ENCODE peak calls at places on chromosome 15, in five cellular contexts. I is NCI-H774; Z is T follicular helper cell; O is NCI-H460; D is stimulated activated CD4-positive, alpha-beta T cell treated with anti-CD3 and anti-CD28 coated beads, Interleukin-15, amount 100 ng/mL, for 1 hour. V is an unnamed sample.

GRCh38 chr15:60967728-60968127 is 261.4 kb downstream of the RORA start:
- DNase-seq in Z (no peak), O (no peak), I (no peak), D (no peak), V (no peak)

GRCh38 chr15:58438956-58439355 is 7.2 kb downstream of the LIPC start:
- DNase-seq in D (no peak), I (peak; percentile 24), O (peak; percentile 17), Z (no peak), V (peak; percentile 46)

GRCh38 chr15:74614744-74615312 is 808 bp upstream of the CLK3 start:
- DNase-seq in I (peak; percentile 68), Z (peak; percentile 88), O (peak; percentile 42), D (peak; percentile 86), V (peak; percentile 89)

GRCh38 chr15:97248376-97248775 is 712.1 kb upstream of the ARRDC4 start:
- DNase-seq in I (no peak), Z (no peak), O (no peak), D (no peak), V (no peak)

GRCh38 chr15:32884136-32884535 is 166.3 kb downstream of the GREM1 start:
- DNase-seq in I (no peak), D (no peak), O (no peak), Z (no peak), V (no peak)

GRCh38 chr15:73265536-73266153 is 103.1 kb downstream of the HCN4 start:
- DNase-seq in I (peak; percentile 23), D (peak; percentile 13), Z (peak; percentile 32), O (peak; percentile 52), V (peak; percentile 71)

GRCh38 chr15:76274821-76275220 is 36.4 kb downstream of the ETFA start:
- DNase-seq in D (no peak), O (no peak), Z (no peak), I (no peak), V (no peak)

GRCh38 chr15:80266745-80267144 is 14.7 kb upstream of the CTXND1 start:
- DNase-seq in O (no peak), Z (no peak), I (no peak), D (no peak), V (no peak)

GRCh38 chr15:84714816-84715215 is 1.1 kb downstream of the SEC11A start:
- DNase-seq in Z (no peak), D (no peak), O (no peak), I (no peak), V (no peak)

GRCh38 chr15:62488383-62488782 is 323.3 kb upstream of the C2CD4B start:
- DNase-seq in O (no peak), Z (no peak), I (no peak), D (no peak), V (no peak)

GRCh38 chr15:84872009-84872900 is 12.2 kb upstream of the SLC28A1 start:
- DNase-seq in D (no peak), Z (no peak), O (no peak), I (no peak), V (no peak)

GRCh38 chr15:76866716-76867321 is 38.3 kb downstream of the SCAPER start:
- DNase-seq in D (no peak), I (no peak), O (peak; percentile 33), Z (no peak), V (peak; percentile 48)